ENCODE peak calls at places on chromosomes 12 and 14, in ten cellular contexts. One of them, this sample, is unnamed.
A peak's percentile ranks its signal among the peaks of the same experiment; 100 is the strongest.

GRCh38 chr12:78241472-78241871 is 410.8 kb downstream of the NAV3 start:
- DNase-seq in SJSA1: no peak
- DNase-seq in fibroblast of mammary gland: no peak
- DNase-seq in WERI-Rb-1: no peak
- DNase-seq in cardiac fibroblast: no peak
- DNase-seq in esophagus squamous epithelium: no peak
- DNase-seq in AG10803: no peak
- DNase-seq in adrenal gland: no peak
- DNase-seq in GM23248: no peak
- DNase-seq in A549: no peak
- DNase-seq in this sample: no peak

GRCh38 chr12:101009274-101009673 is 200.8 kb downstream of the SLC5A8 start:
- DNase-seq in esophagus squamous epithelium: no peak
- DNase-seq in GM23248: no peak
- DNase-seq in cardiac fibroblast: no peak
- DNase-seq in adrenal gland: no peak
- DNase-seq in AG10803: no peak
- DNase-seq in WERI-Rb-1: no peak
- DNase-seq in A549: no peak
- DNase-seq in SJSA1: no peak
- DNase-seq in fibroblast of mammary gland: no peak
- DNase-seq in this sample: no peak

GRCh38 chr12:52059582-52060497 is 8.6 kb downstream of the NR4A1 start:
- DNase-seq in fibroblast of mammary gland: peak; percentile 63
- DNase-seq in cardiac fibroblast: no peak
- DNase-seq in WERI-Rb-1: no peak
- DNase-seq in SJSA1: no peak
- DNase-seq in adrenal gland: no peak
- DNase-seq in esophagus squamous epithelium: no peak
- DNase-seq in A549: no peak
- DNase-seq in AG10803: no peak
- DNase-seq in GM23248: peak; percentile 47
- DNase-seq in this sample: no peak

GRCh38 chr14:22883191-22883976 is at the start of gene REM2:
- DNase-seq in esophagus squamous epithelium: no peak
- DNase-seq in cardiac fibroblast: no peak
- DNase-seq in GM23248: no peak
- DNase-seq in WERI-Rb-1: peak; percentile 12
- DNase-seq in fibroblast of mammary gland: no peak
- DNase-seq in adrenal gland: no peak
- DNase-seq in A549: no peak
- DNase-seq in SJSA1: no peak
- DNase-seq in AG10803: no peak
- DNase-seq in this sample: no peak

GRCh38 chr12:97575792-97576191 is 113.2 kb downstream of the RMST start:
- DNase-seq in esophagus squamous epithelium: no peak
- DNase-seq in A549: no peak
- DNase-seq in GM23248: no peak
- DNase-seq in fibroblast of mammary gland: no peak
- DNase-seq in SJSA1: peak; percentile 29
- DNase-seq in cardiac fibroblast: no peak
- DNase-seq in AG10803: no peak
- DNase-seq in adrenal gland: no peak
- DNase-seq in WERI-Rb-1: no peak
- DNase-seq in this sample: no peak

GRCh38 chr12:94244165-94245133 is 96.1 kb downstream of the PLXNC1 start:
- DNase-seq in A549: no peak
- DNase-seq in fibroblast of mammary gland: no peak
- DNase-seq in adrenal gland: no peak
- DNase-seq in esophagus squamous epithelium: no peak
- DNase-seq in GM23248: no peak
- DNase-seq in WERI-Rb-1: no peak
- DNase-seq in AG10803: no peak
- DNase-seq in SJSA1: no peak
- DNase-seq in cardiac fibroblast: no peak
- DNase-seq in this sample: peak; percentile 60

GRCh38 chr12:64544796-64545382 is 65.4 kb upstream of the RASSF3 start:
- DNase-seq in GM23248: no peak
- DNase-seq in adrenal gland: no peak
- DNase-seq in A549: no peak
- DNase-seq in SJSA1: no peak
- DNase-seq in WERI-Rb-1: no peak
- DNase-seq in esophagus squamous epithelium: no peak
- DNase-seq in AG10803: no peak
- DNase-seq in cardiac fibroblast: no peak
- DNase-seq in fibroblast of mammary gland: no peak
- DNase-seq in this sample: no peak

GRCh38 chr12:26109343-26109841 is 15.4 kb downstream of the BHLHE41 start:
- DNase-seq in WERI-Rb-1: no peak
- DNase-seq in cardiac fibroblast: peak; percentile 44
- DNase-seq in fibroblast of mammary gland: peak; percentile 48
- DNase-seq in GM23248: no peak
- DNase-seq in SJSA1: no peak
- DNase-seq in esophagus squamous epithelium: no peak
- DNase-seq in adrenal gland: no peak
- DNase-seq in AG10803: no peak
- DNase-seq in A549: no peak
- DNase-seq in this sample: no peak

GRCh38 chr12:131869871-131870418 is 24.5 kb upstream of the ULK1 start:
- DNase-seq in adrenal gland: no peak
- DNase-seq in SJSA1: peak; percentile 76
- DNase-seq in fibroblast of mammary gland: peak; percentile 56
- DNase-seq in GM23248: peak; percentile 83
- DNase-seq in esophagus squamous epithelium: no peak
- DNase-seq in WERI-Rb-1: no peak
- DNase-seq in cardiac fibroblast: peak; percentile 82
- DNase-seq in AG10803: peak; percentile 79
- DNase-seq in A549: peak; percentile 89
- DNase-seq in this sample: no peak

GRCh38 chr14:76761198-76761848 is at the start of gene VASH1:
- DNase-seq in WERI-Rb-1: peak; percentile 63
- DNase-seq in adrenal gland: peak; percentile 61
- DNase-seq in fibroblast of mammary gland: peak; percentile 69
- DNase-seq in cardiac fibroblast: peak; percentile 73
- DNase-seq in esophagus squamous epithelium: no peak
- DNase-seq in SJSA1: peak; percentile 60
- DNase-seq in AG10803: peak; percentile 72
- DNase-seq in GM23248: peak; percentile 91
- DNase-seq in A549: peak; percentile 83
- DNase-seq in this sample: peak; percentile 69

GRCh38 chr12:6336079-6336858 is 5.6 kb downstream of the TNFRSF1A start:
- DNase-seq in A549: peak; percentile 99
- DNase-seq in AG10803: peak; percentile 100
- DNase-seq in GM23248: peak; percentile 100
- DNase-seq in WERI-Rb-1: peak; percentile 92
- DNase-seq in cardiac fibroblast: peak; percentile 100
- DNase-seq in adrenal gland: peak; percentile 99
- DNase-seq in esophagus squamous epithelium: peak; percentile 74
- DNase-seq in fibroblast of mammary gland: peak; percentile 100
- DNase-seq in SJSA1: peak; percentile 98
- DNase-seq in this sample: peak; percentile 97

GRCh38 chr12:48969847-48970701 is 1.5 kb downstream of the WNT10B start:
- DNase-seq in AG10803: no peak
- DNase-seq in adrenal gland: no peak
- DNase-seq in cardiac fibroblast: no peak
- DNase-seq in fibroblast of mammary gland: no peak
- DNase-seq in WERI-Rb-1: no peak
- DNase-seq in SJSA1: no peak
- DNase-seq in A549: no peak
- DNase-seq in GM23248: peak; percentile 49
- DNase-seq in esophagus squamous epithelium: no peak
- DNase-seq in this sample: no peak

GRCh38 chr12:115485967-115486366 is 791.5 kb downstream of the MED13L start:
- DNase-seq in SJSA1: no peak
- DNase-seq in A549: no peak
- DNase-seq in esophagus squamous epithelium: no peak
- DNase-seq in WERI-Rb-1: no peak
- DNase-seq in AG10803: no peak
- DNase-seq in fibroblast of mammary gland: no peak
- DNase-seq in cardiac fibroblast: no peak
- DNase-seq in adrenal gland: no peak
- DNase-seq in GM23248: no peak
- DNase-seq in this sample: no peak

GRCh38 chr14:52547027-52547426 is 5.3 kb downstream of the TXNDC16 start:
- DNase-seq in AG10803: no peak
- DNase-seq in A549: no peak
- DNase-seq in cardiac fibroblast: no peak
- DNase-seq in SJSA1: no peak
- DNase-seq in GM23248: no peak
- DNase-seq in fibroblast of mammary gland: no peak
- DNase-seq in WERI-Rb-1: no peak
- DNase-seq in esophagus squamous epithelium: no peak
- DNase-seq in adrenal gland: no peak
- DNase-seq in this sample: no peak

GRCh38 chr12:115500872-115501271 is 776.6 kb downstream of the MED13L start:
- DNase-seq in AG10803: no peak
- DNase-seq in SJSA1: no peak
- DNase-seq in cardiac fibroblast: no peak
- DNase-seq in adrenal gland: no peak
- DNase-seq in A549: no peak
- DNase-seq in WERI-Rb-1: no peak
- DNase-seq in esophagus squamous epithelium: no peak
- DNase-seq in fibroblast of mammary gland: peak; percentile 67
- DNase-seq in GM23248: peak; percentile 3
- DNase-seq in this sample: no peak

GRCh38 chr14:59190372-59190771 is 1.9 kb downstream of the DAAM1 start:
- DNase-seq in AG10803: peak; percentile 20
- DNase-seq in SJSA1: no peak
- DNase-seq in esophagus squamous epithelium: no peak
- DNase-seq in GM23248: peak; percentile 55
- DNase-seq in fibroblast of mammary gland: peak; percentile 20
- DNase-seq in cardiac fibroblast: no peak
- DNase-seq in WERI-Rb-1: peak; percentile 61
- DNase-seq in A549: peak; percentile 15
- DNase-seq in adrenal gland: peak; percentile 28
- DNase-seq in this sample: no peak

GRCh38 chr12:6965714-6966113 is 4.8 kb downstream of the PHB2 start:
- DNase-seq in adrenal gland: no peak
- DNase-seq in AG10803: no peak
- DNase-seq in cardiac fibroblast: no peak
- DNase-seq in fibroblast of mammary gland: no peak
- DNase-seq in A549: no peak
- DNase-seq in SJSA1: no peak
- DNase-seq in WERI-Rb-1: no peak
- DNase-seq in GM23248: no peak
- DNase-seq in esophagus squamous epithelium: no peak
- DNase-seq in this sample: no peak

GRCh38 chr12:48681416-48681737 is 661 bp downstream of the KANSL2 start:
- DNase-seq in AG10803: peak; percentile 9
- DNase-seq in SJSA1: no peak
- DNase-seq in WERI-Rb-1: no peak
- DNase-seq in fibroblast of mammary gland: peak; percentile 19
- DNase-seq in A549: peak; percentile 39
- DNase-seq in GM23248: peak; percentile 59
- DNase-seq in cardiac fibroblast: peak; percentile 33
- DNase-seq in esophagus squamous epithelium: no peak
- DNase-seq in adrenal gland: no peak
- DNase-seq in this sample: no peak

GRCh38 chr12:58915634-58916033 is 4.7 kb downstream of the LRIG3 start:
- DNase-seq in A549: no peak
- DNase-seq in cardiac fibroblast: peak; percentile 39
- DNase-seq in AG10803: peak; percentile 86
- DNase-seq in fibroblast of mammary gland: peak; percentile 80
- DNase-seq in WERI-Rb-1: no peak
- DNase-seq in SJSA1: peak; percentile 76
- DNase-seq in adrenal gland: peak; percentile 13
- DNase-seq in GM23248: peak; percentile 86
- DNase-seq in esophagus squamous epithelium: no peak
- DNase-seq in this sample: peak; percentile 32
- H3K4me3 ChIP-seq in A549: no peak overlapping the region
- H3K4me3 ChIP-seq in cardiac fibroblast: no peak overlapping the region
- H3K4me3 ChIP-seq in AG10803: peak overlapping the region; percentile 90
- H3K4me3 ChIP-seq in fibroblast of mammary gland: peak overlapping the region; percentile 30
- H3K4me3 ChIP-seq in WERI-Rb-1: peak overlapping the region; percentile 12
- H3K4me3 ChIP-seq in SJSA1: peak overlapping the region; percentile 16
- H3K4me3 ChIP-seq in adrenal gland: no peak overlapping the region
- H3K4me3 ChIP-seq in GM23248: peak overlapping the region; percentile 95
- H3K4me3 ChIP-seq in esophagus squamous epithelium: peak overlapping the region; percentile 80
- H3K4me3 ChIP-seq in this sample: no peak overlapping the region

DNA sequence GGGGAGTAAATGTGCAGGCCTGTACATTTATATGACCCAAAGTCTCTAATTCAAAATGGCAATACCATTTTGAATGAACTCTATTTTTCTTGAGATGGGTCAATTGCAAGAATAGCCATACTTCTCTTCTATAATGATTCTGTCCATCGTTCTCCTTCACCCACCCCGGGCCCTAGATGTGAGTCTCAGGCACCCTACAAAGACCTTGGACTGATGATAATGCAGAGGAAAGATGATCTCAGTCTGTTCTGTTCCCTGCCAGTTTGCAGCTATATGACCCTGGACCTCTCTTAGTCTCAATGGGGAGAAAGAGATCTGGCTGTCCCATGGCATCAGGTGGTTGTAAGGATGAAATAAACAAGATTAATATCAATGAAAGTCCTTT is 30.1 kb downstream of the VCPKMT start:
- DNase-seq in A549: no peak
- DNase-seq in fibroblast of mammary gland: no peak
- DNase-seq in cardiac fibroblast: no peak
- DNase-seq in AG10803: no peak
- DNase-seq in WERI-Rb-1: no peak
- DNase-seq in esophagus squamous epithelium: no peak
- DNase-seq in SJSA1: no peak
- DNase-seq in adrenal gland: no peak
- DNase-seq in GM23248: no peak
- DNase-seq in this sample: no peak
- H3K4me3 ChIP-seq in A549: no peak overlapping the region
- H3K4me3 ChIP-seq in fibroblast of mammary gland: no peak overlapping the region
- H3K4me3 ChIP-seq in cardiac fibroblast: no peak overlapping the region
- H3K4me3 ChIP-seq in AG10803: no peak overlapping the region
- H3K4me3 ChIP-seq in WERI-Rb-1: no peak overlapping the region
- H3K4me3 ChIP-seq in esophagus squamous epithelium: no peak overlapping the region
- H3K4me3 ChIP-seq in SJSA1: no peak overlapping the region
- H3K4me3 ChIP-seq in adrenal gland: no peak overlapping the region
- H3K4me3 ChIP-seq in GM23248: no peak overlapping the region
- H3K4me3 ChIP-seq in this sample: no peak overlapping the region

DNA sequence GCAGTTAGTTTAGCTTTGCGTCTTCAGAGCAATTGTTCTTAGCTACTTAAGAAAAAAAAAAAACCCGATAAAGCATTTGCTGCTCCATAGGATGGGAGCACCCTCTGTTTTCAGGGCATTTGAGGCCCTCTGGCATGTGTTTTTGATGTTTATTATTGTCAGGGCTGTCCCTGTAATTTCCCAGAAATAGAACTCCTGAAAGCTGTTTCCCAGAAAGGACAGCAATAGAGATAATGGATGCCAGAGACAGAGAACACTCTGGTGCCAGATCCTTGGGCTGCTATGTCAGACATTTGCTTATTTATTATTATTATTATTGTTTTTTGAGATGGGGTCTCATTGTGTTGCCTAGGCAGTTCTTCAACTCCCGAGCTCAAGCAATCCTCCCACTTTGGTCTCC is 201.3 kb downstream of the ALG10 start:
- DNase-seq in esophagus squamous epithelium: no peak
- DNase-seq in fibroblast of mammary gland: no peak
- DNase-seq in GM23248: no peak
- DNase-seq in AG10803: no peak
- DNase-seq in cardiac fibroblast: no peak
- DNase-seq in SJSA1: no peak
- DNase-seq in A549: no peak
- DNase-seq in adrenal gland: no peak
- DNase-seq in WERI-Rb-1: no peak
- DNase-seq in this sample: no peak
- H3K4me3 ChIP-seq in esophagus squamous epithelium: no peak overlapping the region
- H3K4me3 ChIP-seq in fibroblast of mammary gland: no peak overlapping the region
- H3K4me3 ChIP-seq in GM23248: no peak overlapping the region
- H3K4me3 ChIP-seq in AG10803: no peak overlapping the region
- H3K4me3 ChIP-seq in cardiac fibroblast: no peak overlapping the region
- H3K4me3 ChIP-seq in SJSA1: no peak overlapping the region
- H3K4me3 ChIP-seq in A549: no peak overlapping the region
- H3K4me3 ChIP-seq in adrenal gland: no peak overlapping the region
- H3K4me3 ChIP-seq in WERI-Rb-1: no peak overlapping the region
- H3K4me3 ChIP-seq in this sample: no peak overlapping the region

GRCh38 chr14:94486883-94487282 is 10.9 kb upstream of the SERPINA9 start:
- DNase-seq in cardiac fibroblast: no peak
- DNase-seq in fibroblast of mammary gland: no peak
- DNase-seq in GM23248: no peak
- DNase-seq in SJSA1: no peak
- DNase-seq in AG10803: no peak
- DNase-seq in adrenal gland: no peak
- DNase-seq in esophagus squamous epithelium: no peak
- DNase-seq in WERI-Rb-1: no peak
- DNase-seq in A549: no peak
- DNase-seq in this sample: no peak
- H3K4me3 ChIP-seq in cardiac fibroblast: no peak overlapping the region
- H3K4me3 ChIP-seq in fibroblast of mammary gland: no peak overlapping the region
- H3K4me3 ChIP-seq in GM23248: no peak overlapping the region
- H3K4me3 ChIP-seq in SJSA1: no peak overlapping the region
- H3K4me3 ChIP-seq in AG10803: no peak overlapping the region
- H3K4me3 ChIP-seq in adrenal gland: no peak overlapping the region
- H3K4me3 ChIP-seq in esophagus squamous epithelium: no peak overlapping the region
- H3K4me3 ChIP-seq in WERI-Rb-1: no peak overlapping the region
- H3K4me3 ChIP-seq in A549: no peak overlapping the region
- H3K4me3 ChIP-seq in this sample: no peak overlapping the region

This sample was measured in right lobe of liver.